ENCODE peak calls at places on chromosomes 1 and 21, in five cellular contexts. J, U, G, Z and B are unnamed samples.

GRCh38 chr1:33420870-33421775 is 9.8 kb downstream of the PHC2 start:
- DNase-seq in J (no peak), U (peak), G (peak), Z (no peak), B (no peak)

GRCh38 chr1:10020086-10020485 is 12.7 kb upstream of the UBE4B start:
- DNase-seq in J (no peak), U (no peak), G (no peak), Z (no peak), B (no peak)

GRCh38 chr1:222792744-222793143 is 22.1 kb upstream of the DISP1 start:
- DNase-seq in J (no peak), U (peak), G (no peak), Z (no peak), B (no peak)

GRCh38 chr1:230866171-230866811 is 2.0 kb downstream of the C1orf198 start:
- DNase-seq in J (no peak), U (no peak), G (no peak), Z (no peak), B (no peak)

GRCh38 chr1:81187636-81188035 is 613.1 kb upstream of the ADGRL2 start:
- DNase-seq in J (no peak), U (peak), G (peak), Z (no peak), B (no peak)

GRCh38 chr1:227521782-227522181 is 41.6 kb upstream of the ZNF678 start:
- DNase-seq in J (no peak), U (no peak), G (no peak), Z (no peak), B (no peak)

GRCh38 chr21:34352556-34352955 is 11.2 kb upstream of the KCNE2 start:
- DNase-seq in J (no peak), U (no peak), G (no peak), Z (no peak), B (no peak)

GRCh38 chr1:21293537-21294265 is 3.4 kb upstream of the ECE1 start:
- DNase-seq in J (no peak), U (no peak), G (no peak), Z (no peak), B (no peak)

GRCh38 chr1:14707774-14708450 is 109.4 kb downstream of the KAZN start:
- DNase-seq in J (no peak), U (no peak), G (no peak), Z (no peak), B (no peak)

GRCh38 chr1:108862698-108863477 is 6.0 kb upstream of the AKNAD1 start:
- DNase-seq in J (no peak), U (no peak), G (no peak), Z (no peak), B (no peak)

GRCh38 chr1:197481101-197481500 is 213.0 kb downstream of the CRB1 start:
- DNase-seq in J (no peak), U (no peak), G (no peak), Z (no peak), B (no peak)

GRCh38 chr1:101187287-101187686 is 49.5 kb upstream of the S1PR1 start:
- DNase-seq in J (no peak), U (peak), G (peak), Z (no peak), B (no peak)

GRCh38 chr1:80892452-80892995 is 908.2 kb upstream of the ADGRL2 start:
- DNase-seq in J (peak), U (no peak), G (no peak), Z (peak), B (no peak)

GRCh38 chr1:46757956-46758304 is 39.0 kb upstream of the EFCAB14 start:
- DNase-seq in J (no peak), U (peak), G (no peak), Z (no peak), B (no peak)

GRCh38 chr1:223474804-223475203 is 81.6 kb downstream of the CCDC185 start:
- DNase-seq in J (no peak), U (no peak), G (no peak), Z (no peak), B (no peak)

GRCh38 chr1:53145942-53146708 is 3.7 kb upstream of the SLC1A7 start:
- DNase-seq in J (no peak), U (peak), G (peak), Z (peak), B (peak)

GRCh38 chr1:111193712-111194480 is 6.5 kb downstream of the DENND2D start:
- DNase-seq in J (no peak), U (peak), G (peak), Z (no peak), B (no peak)

GRCh38 chr1:37410815-37411214 is 63.6 kb upstream of the ZC3H12A start:
- DNase-seq in J (peak), U (peak), G (peak), Z (no peak), B (no peak)

GRCh38 chr1:96598416-96599168 is 123.0 kb upstream of the PTBP2 start:
- DNase-seq in J (no peak), U (no peak), G (no peak), Z (no peak), B (peak)

GRCh38 chr1:245988393-245989078 is 518.5 kb downstream of the SMYD3 start:
- DNase-seq in J (no peak), U (no peak), G (no peak), Z (no peak), B (no peak)

GRCh38 chr1:200367841-200368534 is 41.8 kb downstream of the ZNF281 start:
- DNase-seq in J (no peak), U (peak), G (no peak), Z (no peak), B (peak)
- H3K4me3 ChIP-seq in J (no peak), U (no peak), G (no peak), Z (no peak), B (no peak)

GRCh38 chr1:66334311-66334710 is 199.6 kb upstream of the SGIP1 start:
- DNase-seq in J (no peak), U (no peak), G (no peak), Z (no peak), B (no peak)

GRCh38 chr1:66333463-66334232 is 200.3 kb upstream of the SGIP1 start:
- DNase-seq in J (no peak), U (no peak), G (no peak), Z (no peak), B (no peak)

GRCh38 chr1:66335859-66336640 is 197.9 kb upstream of the SGIP1 start:
- DNase-seq in J (no peak), U (peak), G (no peak), Z (no peak), B (no peak)

GRCh38 chr1:66336641-66336991 is 197.3 kb upstream of the SGIP1 start:
- DNase-seq in J (no peak), U (no peak), G (no peak), Z (no peak), B (no peak)

DNA sequence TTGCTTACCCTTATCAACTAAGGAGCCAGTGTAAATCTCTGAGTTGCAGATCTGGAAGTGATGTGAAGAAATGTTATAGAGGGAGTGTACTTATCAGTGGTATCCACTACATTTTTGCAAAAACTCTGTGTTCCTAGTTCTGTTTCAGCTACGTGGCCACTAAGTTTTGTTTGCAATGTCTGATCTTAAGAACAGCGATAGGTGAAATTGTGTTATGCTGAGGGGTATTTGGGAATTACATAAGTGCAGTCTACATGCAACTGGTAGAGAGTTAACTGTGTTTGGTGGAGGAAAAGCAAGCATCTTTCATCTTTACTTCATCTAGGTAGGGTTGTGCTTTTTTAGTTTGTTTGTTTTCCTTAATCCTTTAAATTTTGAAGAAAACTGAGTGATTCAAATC is 198.8 kb upstream of the SGIP1 start:
- DNase-seq in J (no peak), U (no peak), G (no peak), Z (no peak), B (no peak)
- H3K4me3 ChIP-seq in J (peak), U (no peak), G (no peak), Z (no peak), B (no peak)

GRCh38 chr1:235617140-235617539 is 32.4 kb downstream of the GNG4 start:
- DNase-seq in J (no peak), U (no peak), G (no peak), Z (no peak), B (no peak)
- H3K4me3 ChIP-seq in J (no peak), U (no peak), G (no peak), Z (no peak), B (no peak)

GRCh38 chr1:151991663-151992344 is 1.9 kb downstream of the S100A10 start:
- DNase-seq in J (no peak), U (no peak), G (no peak), Z (no peak), B (no peak)

GRCh38 chr1:151988405-151988851 is 5.2 kb downstream of the S100A10 start:
- DNase-seq in J (no peak), U (peak), G (peak), Z (no peak), B (no peak)

GRCh38 chr1:151990058-151990855 is 3.4 kb downstream of the S100A10 start:
- DNase-seq in J (no peak), U (peak), G (peak), Z (no peak), B (no peak)

GRCh38 chr1:151990856-151991198 is 2.8 kb downstream of the S100A10 start:
- DNase-seq in J (no peak), U (peak), G (peak), Z (peak), B (no peak)

GRCh38 chr1:151989131-151989868 is 4.4 kb downstream of the S100A10 start:
- DNase-seq in J (no peak), U (peak), G (peak), Z (peak), B (no peak)
- H3K4me3 ChIP-seq in J (no peak), U (peak), G (peak), Z (no peak), B (no peak)

DNA sequence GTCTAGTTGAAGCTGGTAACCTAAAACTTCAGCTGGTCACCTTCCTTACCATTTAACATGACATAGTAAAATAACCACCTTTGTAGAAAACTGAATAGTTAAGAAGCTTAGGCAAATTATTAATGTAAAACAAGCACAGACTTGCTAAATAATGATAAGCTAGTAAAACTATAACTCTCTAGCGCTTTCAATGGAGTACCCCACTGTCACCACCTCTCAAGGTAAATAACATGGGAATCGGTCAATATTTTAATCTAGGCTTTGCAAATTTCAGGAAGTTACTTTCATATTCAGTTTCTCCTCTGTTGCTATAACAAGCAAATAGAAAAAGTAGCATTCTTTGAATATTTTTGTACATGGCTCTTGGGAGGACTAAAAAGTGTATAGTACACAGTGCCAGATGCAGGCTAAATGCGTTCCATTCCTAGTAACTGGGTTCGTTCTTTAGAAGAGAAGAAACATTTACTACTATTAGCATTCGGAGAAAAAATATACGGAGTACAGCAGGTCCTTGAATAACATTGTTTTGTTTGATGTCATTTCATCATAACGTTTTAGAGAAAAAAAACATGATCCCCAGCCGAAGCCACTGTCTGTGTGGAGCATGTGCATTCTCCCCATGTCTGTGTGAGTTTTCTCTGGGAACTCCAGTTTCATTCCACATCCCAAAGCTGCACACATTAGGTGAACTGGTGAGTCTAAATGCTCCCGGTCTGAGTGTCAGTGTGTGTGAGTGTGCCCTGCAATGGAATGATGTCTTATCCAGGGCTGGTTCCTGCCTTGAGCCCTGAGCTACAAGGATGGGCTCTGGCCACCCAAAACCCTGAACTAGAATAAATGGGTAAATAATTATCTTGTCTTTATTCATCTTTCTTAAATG is 52.5 kb downstream of the EPRS1 start:
- DNase-seq in J (no peak), U (no peak), G (no peak), Z (no peak), B (no peak)
- H3K4me3 ChIP-seq in J (no peak), U (no peak), G (no peak), Z (no peak), B (no peak)

DNA sequence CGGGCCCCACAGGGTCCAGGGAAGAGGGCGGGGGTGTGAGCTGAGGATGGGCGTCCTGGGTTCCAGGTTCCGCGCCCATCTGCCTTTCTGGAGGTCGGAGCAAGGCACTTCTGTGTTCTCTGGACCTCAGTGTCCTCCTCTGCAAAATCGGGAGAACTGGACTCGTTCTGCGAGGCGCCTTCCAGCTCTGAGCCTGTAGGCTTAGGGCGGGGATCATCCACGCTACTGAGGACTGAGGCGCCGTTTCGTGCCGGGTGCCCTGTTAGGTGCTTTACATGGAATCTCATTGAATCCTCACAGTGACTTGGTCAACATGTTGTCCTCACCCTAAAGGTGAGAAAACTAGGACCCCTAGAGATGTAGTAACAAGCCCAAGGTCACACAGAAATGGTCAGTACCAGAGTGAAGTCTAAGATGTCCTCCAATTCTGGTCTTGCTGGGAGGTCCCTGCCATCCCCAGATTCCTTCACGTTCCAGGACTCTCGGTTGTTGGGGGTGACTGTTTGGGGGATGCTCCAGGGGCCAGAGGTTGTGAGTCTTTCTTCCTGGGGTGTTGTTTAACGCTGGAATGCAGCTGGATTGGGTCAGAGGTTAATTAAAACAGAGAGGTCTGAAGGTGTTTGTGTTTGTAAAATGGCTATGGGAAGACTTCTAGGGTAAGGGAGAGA is 683 bp downstream of the PRKAA2 start:
- DNase-seq in J (peak), U (peak), G (no peak), Z (peak), B (no peak)
- H3K4me3 ChIP-seq in J (peak), U (peak), G (peak), Z (peak), B (peak)

GRCh38 chr21:41499920-41500319 is 8.0 kb downstream of the TMPRSS2 start:
- DNase-seq in J (no peak), U (no peak), G (no peak), Z (no peak), B (no peak)

GRCh38 chr21:41497008-41497407 is 10.9 kb downstream of the TMPRSS2 start:
- DNase-seq in J (no peak), U (no peak), G (no peak), Z (no peak), B (no peak)

GRCh38 chr21:41500931-41501381 is 7.0 kb downstream of the TMPRSS2 start:
- DNase-seq in J (no peak), U (no peak), G (no peak), Z (no peak), B (no peak)

GRCh38 chr21:41500354-41500753 is 7.6 kb downstream of the TMPRSS2 start:
- DNase-seq in J (no peak), U (no peak), G (no peak), Z (no peak), B (no peak)

GRCh38 chr21:41497836-41498235 is 10.1 kb downstream of the TMPRSS2 start:
- DNase-seq in J (no peak), U (no peak), G (no peak), Z (no peak), B (no peak)
- H3K4me3 ChIP-seq in J (no peak), U (no peak), G (no peak), Z (no peak), B (no peak)

GRCh38 chr1:158366783-158367182 is 13.1 kb downstream of the CD1E start:
- DNase-seq in J (no peak), U (no peak), G (no peak), Z (no peak), B (no peak)

GRCh38 chr1:158357441-158357840 is 3.7 kb downstream of the CD1E start:
- DNase-seq in J (no peak), U (no peak), G (no peak), Z (no peak), B (no peak)

GRCh38 chr1:158362501-158362900 is 8.8 kb downstream of the CD1E start:
- DNase-seq in J (no peak), U (no peak), G (no peak), Z (no peak), B (no peak)

GRCh38 chr1:158362941-158363340 is 9.2 kb downstream of the CD1E start:
- DNase-seq in J (no peak), U (no peak), G (no peak), Z (no peak), B (no peak)
- H3K4me3 ChIP-seq in J (no peak), U (no peak), G (no peak), Z (no peak), B (no peak)